ENCODE peak calls at places on chromosomes 13 and 19, in eight cellular contexts. Q is neuronal stem cell, U is ureter, V is nephron progenitor cell, X is amniotic stem cell, F is NT2/D1, Y is astrocyte of the spinal cord, M is heart right ventricle. D is an unnamed sample.

GRCh38 chr19:18842166-18842565 is 10.4 kb downstream of the UPF1 start:
- DNase-seq in Q (no peak), U (no peak), V (no peak), X (no peak), F (no peak), Y (no peak), M (no peak), D (no peak)

GRCh38 chr13:41017153-41017552 is 2.0 kb downstream of the ELF1 start:
- DNase-seq in Q (no peak), U (no peak), V (no peak), X (no peak), F (no peak), Y (no peak), M (no peak), D (no peak)

GRCh38 chr19:51810228-51810627 is 15.3 kb downstream of the FPR3 start:
- DNase-seq in Q (no peak), U (no peak), V (no peak), X (no peak), F (no peak), Y (no peak), M (no peak), D (no peak)

GRCh38 chr13:46274094-46274698 is 62.5 kb downstream of the LRRC63 start:
- DNase-seq in Q (no peak), U (no peak), V (no peak), X (no peak), F (no peak), Y (no peak), M (no peak), D (no peak)

GRCh38 chr19:15280915-15281683 is 48.9 kb upstream of the EPHX3 start:
- DNase-seq in Q (peak), U (peak), V (no peak), X (no peak), F (no peak), Y (peak), M (peak), D (peak)

GRCh38 chr19:42126565-42126964 is 5.7 kb downstream of the POU2F2 start:
- DNase-seq in Q (no peak), U (no peak), V (no peak), X (no peak), F (no peak), Y (no peak), M (no peak), D (no peak)

GRCh38 chr19:49560358-49560900 is 19.9 kb downstream of the NOSIP start:
- DNase-seq in Q (no peak), U (no peak), V (no peak), X (no peak), F (no peak), Y (no peak), M (peak), D (no peak)

GRCh38 chr13:113209336-113209879 is at the start of gene CUL4A:
- DNase-seq in Q (peak), U (peak), V (peak), X (peak), F (peak), Y (peak), M (peak), D (no peak)

GRCh38 chr19:57708641-57709354 is at the start of gene ZNF154:
- DNase-seq in Q (peak), U (peak), V (peak), X (no peak), F (peak), Y (peak), M (peak), D (peak)

GRCh38 chr13:48962281-48962680 is 13.4 kb upstream of the FNDC3A start:
- DNase-seq in Q (no peak), U (no peak), V (no peak), X (no peak), F (no peak), Y (no peak), M (no peak), D (no peak)

GRCh38 chr19:10603873-10604459 is 16.9 kb upstream of the AP1M2 start:
- DNase-seq in Q (no peak), U (peak), V (no peak), X (no peak), F (no peak), Y (peak), M (no peak), D (no peak)

GRCh38 chr13:48575014-48575413 is 42.1 kb upstream of the RCBTB2 start:
- DNase-seq in Q (no peak), U (no peak), V (no peak), X (no peak), F (no peak), Y (no peak), M (no peak), D (no peak)

GRCh38 chr13:45928843-45929242 is 77.3 kb upstream of the SIAH3 start:
- DNase-seq in Q (no peak), U (no peak), V (no peak), X (no peak), F (no peak), Y (no peak), M (no peak), D (peak)

GRCh38 chr13:49655906-49656305 is 27.6 kb downstream of the ARL11 start:
- DNase-seq in Q (no peak), U (no peak), V (no peak), X (no peak), F (no peak), Y (no peak), M (no peak), D (no peak)

GRCh38 chr19:37997911-37998344 is 90.9 kb downstream of the SIPA1L3 start:
- DNase-seq in Q (no peak), U (no peak), V (no peak), X (peak), F (no peak), Y (peak), M (no peak), D (peak)

GRCh38 chr13:44498969-44499368 is 77.2 kb downstream of the TSC22D1 start:
- DNase-seq in Q (no peak), U (no peak), V (no peak), X (no peak), F (no peak), Y (no peak), M (no peak), D (no peak)

GRCh38 chr19:58357798-58358145 is 4.5 kb upstream of the A1BG start:
- DNase-seq in Q (no peak), U (no peak), V (no peak), X (no peak), F (no peak), Y (no peak), M (no peak), D (no peak)

GRCh38 chr13:99320693-99321481 is 13.7 kb upstream of the GPR183 start:
- DNase-seq in Q (no peak), U (no peak), V (no peak), X (peak), F (no peak), Y (peak), M (no peak), D (peak)

GRCh38 chr19:6740589-6741348 is 1.3 kb downstream of the TRIP10 start:
- DNase-seq in Q (peak), U (peak), V (peak), X (no peak), F (no peak), Y (peak), M (peak), D (no peak)

GRCh38 chr13:51950722-51951121 is 60.5 kb downstream of the ATP7B start:
- DNase-seq in Q (no peak), U (no peak), V (no peak), X (no peak), F (no peak), Y (no peak), M (peak), D (no peak)

GRCh38 chr19:29268103-29268502 is 55.2 kb upstream of the UQCRFS1 start:
- DNase-seq in Q (no peak), U (no peak), V (no peak), X (no peak), F (no peak), Y (no peak), M (no peak), D (no peak)

GRCh38 chr13:80740076-80740475 is 399.1 kb upstream of the SPRY2 start:
- DNase-seq in Q (no peak), U (no peak), V (no peak), X (no peak), F (no peak), Y (no peak), M (no peak), D (no peak)

GRCh38 chr13:47499358-47500150 is 501.5 kb downstream of the SUCLA2 start:
- DNase-seq in Q (no peak), U (no peak), V (no peak), X (peak), F (no peak), Y (peak), M (no peak), D (peak)

GRCh38 chr19:41888926-41889325 is 5.9 kb downstream of the ARHGEF1 start:
- DNase-seq in Q (no peak), U (no peak), V (no peak), X (no peak), F (no peak), Y (no peak), M (no peak), D (no peak)

GRCh38 chr13:98192008-98192407 is 14.9 kb upstream of the RNF113B start:
- DNase-seq in Q (no peak), U (no peak), V (no peak), X (no peak), F (no peak), Y (no peak), M (no peak), D (no peak)

GRCh38 chr19:11142528-11143171 is 12.9 kb downstream of the SPC24 start:
- DNase-seq in Q (peak), U (peak), V (peak), X (peak), F (peak), Y (peak), M (peak), D (peak)

GRCh38 chr19:1355258-1355973 is 28.3 kb upstream of the NDUFS7 start:
- DNase-seq in Q (no peak), U (no peak), V (no peak), X (no peak), F (no peak), Y (no peak), M (no peak), D (no peak)

GRCh38 chr13:39855236-39855635 is 199.8 kb downstream of the COG6 start:
- DNase-seq in Q (no peak), U (no peak), V (no peak), X (no peak), F (no peak), Y (no peak), M (no peak), D (no peak)

GRCh38 chr19:3721131-3721899 is 13.1 kb downstream of the TJP3 start:
- DNase-seq in Q (peak), U (peak), V (peak), X (peak), F (peak), Y (peak), M (peak), D (peak)

GRCh38 chr19:36508325-36508724 is 19.0 kb upstream of the ZNF566 start:
- DNase-seq in Q (no peak), U (no peak), V (no peak), X (no peak), F (no peak), Y (no peak), M (no peak), D (no peak)

GRCh38 chr13:114016321-114017027 is 42.6 kb upstream of the C13orf46 start:
- DNase-seq in Q (no peak), U (no peak), V (no peak), X (no peak), F (no peak), Y (no peak), M (no peak), D (no peak)

GRCh38 chr19:49057636-49058234 is at the start of gene CGB7:
- DNase-seq in Q (peak), U (peak), V (peak), X (no peak), F (no peak), Y (peak), M (peak), D (no peak)